ENCODE peak calls at places on chromosomes 12 and 14, in ten cellular contexts. V, G, B, N, Y, K, Q, X, E and P are unnamed samples.
A peak's percentile ranks its signal among the peaks of the same experiment; 100 is the strongest.

GRCh38 chr12:27859648-27860047 is 79.6 kb upstream of the MANSC4 start:
- DNase-seq in V (no peak), G (no peak), B (no peak), N (no peak), Y (no peak), K (no peak), Q (no peak), X (no peak), E (no peak), P (no peak)

GRCh38 chr12:46562625-46563228 is 190.2 kb upstream of the SLC38A2 start:
- DNase-seq in V (no peak), G (peak; percentile 90), B (no peak), N (no peak), Y (peak; percentile 94), K (peak; percentile 95), Q (no peak), X (no peak), E (peak; percentile 89), P (peak; percentile 86)

GRCh38 chr12:32988982-32989381 is 92.4 kb upstream of the PKP2 start:
- DNase-seq in V (no peak), G (peak; percentile 17), B (no peak), N (no peak), Y (no peak), K (no peak), Q (no peak), X (no peak), E (no peak), P (no peak)

GRCh38 chr12:117441751-117442150 is 80.3 kb upstream of the NOS1 start:
- DNase-seq in V (no peak), G (no peak), B (no peak), N (peak; percentile 19), Y (peak; percentile 80), K (no peak), Q (peak; percentile 98), X (peak; percentile 60), E (peak; percentile 12), P (peak; percentile 46)

GRCh38 chr12:48817957-48818830 is at the start of gene CACNB3:
- DNase-seq in V (peak; percentile 90), G (peak; percentile 45), B (peak; percentile 74), N (peak; percentile 57), Y (peak; percentile 32), K (peak; percentile 31), Q (peak; percentile 81), X (peak; percentile 75), E (no peak), P (peak; percentile 54)

GRCh38 chr12:78194448-78194847 is 363.8 kb downstream of the NAV3 start:
- DNase-seq in V (no peak), G (peak; percentile 98), B (no peak), N (no peak), Y (peak; percentile 98), K (peak; percentile 97), Q (no peak), X (no peak), E (peak; percentile 94), P (peak; percentile 93)

GRCh38 chr12:43887397-43887796 is 51.5 kb downstream of the TMEM117 start:
- DNase-seq in V (no peak), G (no peak), B (no peak), N (no peak), Y (no peak), K (no peak), Q (no peak), X (no peak), E (no peak), P (no peak)

GRCh38 chr12:99498756-99499155 is 148.8 kb upstream of the GARIN6 start:
- DNase-seq in V (no peak), G (peak; percentile 1), B (no peak), N (no peak), Y (peak; percentile 61), K (no peak), Q (no peak), X (no peak), E (peak; percentile 57), P (peak; percentile 74)

GRCh38 chr12:110874781-110875180 is 28.0 kb downstream of the CCDC63 start:
- DNase-seq in V (no peak), G (no peak), B (no peak), N (no peak), Y (no peak), K (no peak), Q (no peak), X (no peak), E (no peak), P (no peak)

GRCh38 chr14:90797919-90798318 is 18.3 kb downstream of the TTC7B start:
- DNase-seq in V (no peak), G (no peak), B (no peak), N (no peak), Y (no peak), K (no peak), Q (peak; percentile 32), X (no peak), E (no peak), P (no peak)

DNA sequence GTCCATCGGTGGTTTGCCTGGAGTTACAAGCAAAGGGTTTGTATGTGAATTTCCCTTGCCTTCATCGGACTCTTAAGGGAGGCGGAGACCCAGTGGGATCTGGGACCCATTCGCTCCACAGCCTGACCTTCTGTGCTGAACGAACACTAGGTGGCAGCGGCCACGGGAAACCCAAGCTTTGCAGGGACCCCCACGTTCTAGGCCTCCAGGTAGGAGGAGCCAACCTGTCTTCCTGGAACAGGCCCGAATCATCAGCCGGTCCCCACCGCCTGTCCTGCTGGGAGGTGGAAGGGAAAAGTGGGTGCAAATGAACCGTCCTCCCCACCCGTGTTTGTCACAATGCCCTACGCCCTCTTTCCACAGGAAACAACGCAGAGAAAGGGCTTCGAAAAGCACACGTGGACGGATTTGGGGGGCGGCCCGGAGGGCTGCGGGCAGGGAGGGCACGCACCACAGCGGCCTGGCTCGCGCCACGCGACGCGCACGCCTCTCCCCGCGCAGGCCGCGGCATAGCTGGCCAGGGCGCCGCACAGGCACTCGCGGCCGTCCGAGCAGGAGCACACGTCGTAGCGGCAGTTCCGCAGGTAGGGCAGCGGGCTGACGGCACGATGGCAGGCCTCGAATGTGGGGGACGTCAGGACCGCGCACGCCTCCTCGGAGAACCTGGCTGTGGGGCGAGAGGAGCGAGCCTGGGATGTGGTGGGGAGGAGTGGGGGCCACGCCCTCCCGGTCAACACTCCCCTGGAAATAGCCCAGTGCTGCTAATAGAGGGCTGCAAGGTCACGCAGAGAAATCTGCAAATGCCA is 67.9 kb downstream of the VWF start:
- DNase-seq in V (peak; percentile 74), G (no peak), B (no peak), N (no peak), Y (no peak), K (no peak), Q (no peak), X (no peak), E (no peak), P (no peak)
- TF ChIP-seq CTCF in V (peak; percentile 49), G (peak; percentile 50), B (no peak), N (no peak), Y (peak; percentile 22), K (peak; percentile 35), Q (no peak), X (peak; percentile 37), E (peak; percentile 48), P (peak; percentile 44)

GRCh38 chr14:78633747-78634146 is 463.6 kb downstream of the NRXN3 start:
- DNase-seq in V (no peak), G (no peak), B (no peak), N (no peak), Y (no peak), K (no peak), Q (no peak), X (no peak), E (no peak), P (no peak)
- H3K4me3 ChIP-seq in V (no peak overlapping the region), G (no peak overlapping the region), B (no peak overlapping the region), N (no peak overlapping the region), Y (no peak overlapping the region), K (no peak overlapping the region), Q (no peak overlapping the region), X (no peak overlapping the region), E (no peak overlapping the region), P (no peak overlapping the region)

GRCh38 chr12:47636908-47637780 is 68.7 kb downstream of the RPAP3 start:
- DNase-seq in V (no peak), G (peak; percentile 45), B (peak; percentile 54), N (no peak), Y (no peak), K (peak; percentile 20), Q (no peak), X (no peak), E (no peak), P (no peak)
- TF ChIP-seq CTCF in V (peak; percentile 53), G (peak; percentile 72), B (peak; percentile 2), N (no peak), Y (peak; percentile 49), K (peak; percentile 63), Q (no peak), X (peak; percentile 42), E (peak; percentile 43), P (peak; percentile 54)

DNA sequence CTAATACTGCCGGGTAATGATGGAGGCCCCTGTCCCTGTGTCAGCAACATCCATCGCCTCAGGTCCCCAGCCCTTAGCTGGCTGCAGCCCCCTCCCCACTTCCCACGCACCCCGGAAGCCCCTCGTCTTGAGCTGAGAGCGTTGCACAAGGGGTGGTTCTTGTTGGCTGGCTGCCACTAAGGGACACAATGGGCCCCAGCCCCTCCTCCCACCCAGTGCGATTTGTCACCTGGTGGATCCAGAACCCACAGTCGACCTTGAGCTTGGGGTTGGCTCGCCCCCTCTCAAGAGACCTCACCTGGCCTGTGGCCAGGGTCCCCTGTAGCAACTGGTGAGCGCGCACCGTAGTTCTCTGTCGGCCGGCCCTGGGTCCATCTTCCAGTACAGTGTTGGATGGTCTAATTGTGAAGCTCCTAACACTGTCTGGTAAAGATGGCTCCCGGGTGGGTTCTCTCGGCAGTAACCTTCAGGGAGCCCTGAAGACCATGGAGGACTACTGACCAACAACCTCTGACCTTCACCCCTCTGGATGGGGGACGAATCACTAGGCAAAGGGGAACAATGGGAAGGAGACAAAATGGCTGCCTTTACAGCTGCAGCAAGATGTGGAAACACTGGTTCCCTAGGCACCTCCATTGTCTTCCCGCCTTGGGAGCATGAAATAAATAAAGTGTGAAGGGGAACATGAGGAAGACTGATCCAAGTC is 6.6 kb downstream of the PHB2 start:
- DNase-seq in V (peak; percentile 24), G (no peak), B (peak; percentile 36), N (no peak), Y (no peak), K (no peak), Q (no peak), X (no peak), E (no peak), P (no peak)
- H3K4me3 ChIP-seq in V (no peak overlapping the region), G (no peak overlapping the region), B (peak overlapping the region; percentile 43), N (peak overlapping the region; percentile 76), Y (no peak overlapping the region), K (no peak overlapping the region), Q (no peak overlapping the region), X (no peak overlapping the region), E (no peak overlapping the region), P (no peak overlapping the region)

GRCh38 chr14:24146622-24146977 is 190 bp upstream of the PSME2 start:
- DNase-seq in V (peak; percentile 97), G (peak; percentile 99), B (peak; percentile 95), N (peak; percentile 97), Y (peak; percentile 94), K (peak; percentile 93), Q (peak; percentile 96), X (peak; percentile 95), E (peak; percentile 91), P (peak; percentile 99)
- TF ChIP-seq CTCF in V (no peak), G (no peak), B (no peak), N (no peak), Y (no peak), K (peak; percentile 4), Q (no peak), X (no peak), E (no peak), P (no peak)